ENCODE peak calls at places on chromosomes 11 and 22, in six cellular contexts. O is HT-29, K is lower leg skin, N is dermis blood vessel endothelial cell, Z is T47D, S is kidney epithelial cell. E is an unnamed sample.

GRCh38 chr22:20566420-20567260 is 59.2 kb downstream of the MED15 start:
- DNase-seq in O (no peak), K (peak), N (no peak), Z (no peak), S (no peak), E (no peak)

GRCh38 chr11:10622108-10622507 is 53.6 kb upstream of the LYVE1 start:
- DNase-seq in O (no peak), K (no peak), N (no peak), Z (no peak), S (no peak), E (no peak)

GRCh38 chr11:57499983-57500461 is 15.5 kb downstream of the SLC43A1 start:
- DNase-seq in O (no peak), K (no peak), N (peak), Z (no peak), S (no peak), E (no peak)

GRCh38 chr22:31124811-31125465 is 2.2 kb downstream of the INPP5J start:
- DNase-seq in O (no peak), K (no peak), N (no peak), Z (no peak), S (no peak), E (no peak)

GRCh38 chr22:36757608-36758220 is 18.2 kb downstream of the IFT27 start:
- DNase-seq in O (peak), K (no peak), N (peak), Z (peak), S (peak), E (peak)

GRCh38 chr22:43400449-43400848 is 11.4 kb upstream of the MPPED1 start:
- DNase-seq in O (no peak), K (no peak), N (no peak), Z (no peak), S (no peak), E (no peak)

GRCh38 chr11:665062-665706 is 28.1 kb downstream of the DRD4 start:
- DNase-seq in O (no peak), K (no peak), N (no peak), Z (no peak), S (no peak), E (peak)

GRCh38 chr11:102449651-102450570 is 2.7 kb downstream of the TMEM123 start:
- DNase-seq in O (no peak), K (no peak), N (peak), Z (no peak), S (no peak), E (no peak)

GRCh38 chr11:130439160-130439519 is 9.3 kb upstream of the ADAMTS15 start:
- DNase-seq in O (no peak), K (no peak), N (no peak), Z (no peak), S (no peak), E (no peak)

GRCh38 chr11:96256604-96257003 is 86.4 kb downstream of the MAML2 start:
- DNase-seq in O (no peak), K (no peak), N (no peak), Z (no peak), S (no peak), E (no peak)

GRCh38 chr11:121459413-121460041 is 6.8 kb upstream of the SORL1-AS1 start:
- DNase-seq in O (peak), K (no peak), N (no peak), Z (no peak), S (no peak), E (no peak)

GRCh38 chr11:27004103-27004502 is 10.2 kb downstream of the FIBIN start:
- DNase-seq in O (no peak), K (no peak), N (no peak), Z (no peak), S (no peak), E (no peak)

GRCh38 chr22:20013382-20013871 is 3.2 kb downstream of the ARVCF start:
- DNase-seq in O (peak), K (no peak), N (peak), Z (no peak), S (no peak), E (peak)

GRCh38 chr11:69659591-69659990 is 15.6 kb downstream of the LTO1 start:
- DNase-seq in O (no peak), K (no peak), N (no peak), Z (no peak), S (no peak), E (no peak)

GRCh38 chr11:12066799-12067508 is 43.4 kb upstream of the MICAL2 start:
- DNase-seq in O (peak), K (peak), N (no peak), Z (no peak), S (no peak), E (peak)

GRCh38 chr22:23753371-23753770 is 854 bp downstream of the VPREB3 start:
- DNase-seq in O (no peak), K (no peak), N (no peak), Z (no peak), S (no peak), E (no peak)

GRCh38 chr11:117986981-117987495 is 844 bp downstream of the IL10RA start:
- DNase-seq in O (no peak), K (no peak), N (no peak), Z (no peak), S (no peak), E (no peak)

GRCh38 chr22:33512961-33513360 is 407.3 kb downstream of the LARGE1 start:
- DNase-seq in O (no peak), K (no peak), N (no peak), Z (no peak), S (no peak), E (no peak)

GRCh38 chr11:102292951-102293350 is 24.3 kb upstream of the BIRC3 start:
- DNase-seq in O (no peak), K (no peak), N (no peak), Z (no peak), S (no peak), E (no peak)

GRCh38 chr11:121671276-121672168 is 218.8 kb upstream of the SORL1-AS1 start:
- DNase-seq in O (no peak), K (no peak), N (no peak), Z (no peak), S (peak), E (no peak)

GRCh38 chr11:78914503-78914902 is 339.8 kb upstream of the NARS2 start:
- DNase-seq in O (no peak), K (no peak), N (no peak), Z (no peak), S (no peak), E (no peak)

GRCh38 chr11:40388097-40388818 is 1071.2 kb downstream of the LRRC4C start:
- DNase-seq in O (no peak), K (no peak), N (no peak), Z (no peak), S (peak), E (no peak)

GRCh38 chr22:28016781-28017557 is 97.9 kb upstream of the PITPNB start:
- DNase-seq in O (no peak), K (no peak), N (no peak), Z (no peak), S (no peak), E (no peak)

GRCh38 chr22:45770506-45770905 is 98.9 kb downstream of the ATXN10 start:
- DNase-seq in O (no peak), K (no peak), N (no peak), Z (no peak), S (no peak), E (no peak)

GRCh38 chr11:105673089-105673488 is 63.2 kb downstream of the GRIA4 start:
- DNase-seq in O (peak), K (no peak), N (peak), Z (peak), S (peak), E (peak)

GRCh38 chr11:129368889-129369672 is 6.6 kb upstream of the BARX2 start:
- DNase-seq in O (peak), K (no peak), N (no peak), Z (no peak), S (no peak), E (peak)

GRCh38 chr11:45145083-45145420 is 1.4 kb upstream of the PRDM11 start:
- DNase-seq in O (no peak), K (no peak), N (no peak), Z (no peak), S (no peak), E (no peak)

GRCh38 chr22:31177420-31178162 is 17.6 kb downstream of the RNF185 start:
- DNase-seq in O (no peak), K (peak), N (no peak), Z (peak), S (peak), E (no peak)

GRCh38 chr11:69573751-69574382 is 67.1 kb upstream of the CCND1 start:
- DNase-seq in O (no peak), K (no peak), N (no peak), Z (no peak), S (no peak), E (no peak)

GRCh38 chr11:36141595-36141994 is 147.6 kb downstream of the COMMD9 start:
- DNase-seq in O (no peak), K (no peak), N (no peak), Z (no peak), S (no peak), E (no peak)

GRCh38 chr22:47029244-47030001 is 267.0 kb downstream of the TBC1D22A start:
- DNase-seq in O (no peak), K (no peak), N (no peak), Z (no peak), S (no peak), E (no peak)

E was measured in A673.